ENCODE peak calls at places on chromosomes 3 and 15, in four cellular contexts. C is NCI-H1694, H is cardiac muscle cell, G is trophoblast cell. J is an unnamed sample.

GRCh38 chr3:189621948-189622603 is 9.1 kb upstream of the TP63 start:
- DNase-seq in C (no peak), H (peak), G (no peak), J (no peak)

GRCh38 chr3:153889905-153890334 is 231.3 kb upstream of the ARHGEF26 start:
- DNase-seq in C (no peak), H (no peak), G (no peak), J (no peak)

GRCh38 chr15:80636675-80637074 is 58.4 kb upstream of the ABHD17C start:
- DNase-seq in C (peak), H (no peak), G (no peak), J (peak)

GRCh38 chr3:46662771-46663551 is 30.5 kb downstream of the ALS2CL start:
- DNase-seq in C (no peak), H (peak), G (no peak), J (no peak)

GRCh38 chr3:123489400-123490004 is 40.6 kb upstream of the ADCY5 start:
- DNase-seq in C (peak), H (peak), G (peak), J (peak)

GRCh38 chr15:93428135-93428534 is 339.1 kb upstream of the RGMA start:
- DNase-seq in C (no peak), H (no peak), G (no peak), J (no peak)

GRCh38 chr3:16182612-16183011 is 8.1 kb downstream of the GALNT15 start:
- DNase-seq in C (no peak), H (no peak), G (no peak), J (no peak)

GRCh38 chr15:44188810-44189209 is 6.3 kb downstream of the FRMD5 start:
- DNase-seq in C (no peak), H (no peak), G (no peak), J (no peak)

GRCh38 chr3:127750226-127751031 is 71.9 kb downstream of the MGLL start:
- DNase-seq in C (peak), H (peak), G (no peak), J (peak)

GRCh38 chr3:162764672-162765071 is 1268.1 kb downstream of the OTOL1 start:
- DNase-seq in C (no peak), H (no peak), G (no peak), J (no peak)

GRCh38 chr3:124786491-124787241 is 56.4 kb downstream of the UMPS start:
- DNase-seq in C (no peak), H (peak), G (no peak), J (no peak)

J was measured in cerebellar cortex.